ENCODE peak calls at places on chromosomes 4 and X, in eight cellular contexts. O, A, M, E, Y, C, T and P are unnamed samples.

GRCh38 chr4:118206627-118207026 is 146.2 kb downstream of the PRSS12 start:
- DNase-seq in E (no peak), O (no peak), T (no peak), Y (no peak), A (no peak), C (no peak), M (no peak), P (no peak)

GRCh38 chr4:183468210-183469095 is 24.0 kb downstream of the CDKN2AIP start:
- DNase-seq in O (peak; percentile 46), C (no peak), A (no peak), Y (peak; percentile 34), M (no peak), E (no peak), T (no peak), P (no peak)

GRCh38 chrX:15973299-15973698 is 118.7 kb upstream of the AP1S2 start:
- DNase-seq in A (peak; percentile 9), M (peak; percentile 12), Y (peak; percentile 39), T (no peak), O (peak; percentile 33), C (no peak), E (no peak), P (peak; percentile 28)

GRCh38 chr4:185358514-185359433 is 37.0 kb downstream of the LRP2BP start:
- DNase-seq in C (no peak), M (no peak), A (no peak), E (no peak), T (no peak), Y (peak; percentile 51), O (peak; percentile 71), P (no peak)

GRCh38 chr4:72432282-72432681 is 136.7 kb downstream of the ADAMTS3 start:
- DNase-seq in T (no peak), O (no peak), E (no peak), C (no peak), M (no peak), Y (no peak), A (no peak), P (no peak)

GRCh38 chr4:107818301-107818910 is 6.3 kb upstream of the SGMS2 start:
- DNase-seq in T (no peak), Y (no peak), O (no peak), E (no peak), M (no peak), A (no peak), C (peak; percentile 25), P (no peak)

GRCh38 chrX:24703185-24703494 is 9.4 kb downstream of the POLA1 start:
- DNase-seq in M (no peak), E (no peak), O (no peak), A (no peak), Y (no peak), C (no peak), T (no peak), P (no peak)

GRCh38 chr4:168273838-168274237 is 44.7 kb downstream of the DDX60 start:
- DNase-seq in E (no peak), C (no peak), M (no peak), A (no peak), T (no peak), O (no peak), Y (no peak), P (no peak)

GRCh38 chr4:120155287-120155686 is 88.6 kb upstream of the MAD2L1 start:
- DNase-seq in E (no peak), A (no peak), Y (peak; percentile 9), C (no peak), T (no peak), M (no peak), O (no peak), P (no peak)

GRCh38 chr4:2290974-2291704 is 29.2 kb upstream of the MXD4 start:
- DNase-seq in T (peak; percentile 54), A (peak; percentile 89), E (no peak), C (no peak), M (peak; percentile 37), Y (no peak), O (no peak), P (no peak)

GRCh38 chr4:42265782-42266602 is 113.5 kb upstream of the BEND4 start:
- DNase-seq in Y (no peak), E (no peak), M (no peak), T (no peak), O (no peak), C (no peak), A (no peak), P (no peak)

GRCh38 chr4:106893395-106893881 is 142.7 kb downstream of the DKK2 start:
- DNase-seq in Y (no peak), E (no peak), C (no peak), M (no peak), A (no peak), T (no peak), O (no peak), P (no peak)

GRCh38 chrX:74804574-74804973 is 120.7 kb downstream of the NEXMIF start:
- DNase-seq in A (no peak), M (no peak), O (no peak), E (no peak), C (no peak), T (no peak), Y (no peak), P (no peak)

GRCh38 chr4:91025240-91026173 is 898.3 kb downstream of the CCSER1 start:
- DNase-seq in T (no peak), O (no peak), M (no peak), A (no peak), Y (no peak), C (no peak), E (no peak), P (no peak)

GRCh38 chrX:136143714-136144113 is 3.6 kb upstream of the FHL1 start:
- DNase-seq in A (peak; percentile 23), M (no peak), E (no peak), O (no peak), C (no peak), T (no peak), Y (no peak), P (no peak)

GRCh38 chr4:183797041-183797444 is 108.1 kb upstream of the STOX2 start:
- DNase-seq in A (no peak), T (no peak), O (peak; percentile 50), M (no peak), C (peak; percentile 89), E (no peak), Y (no peak), P (no peak)

GRCh38 chrX:141733371-141733770 is 34.8 kb upstream of the SPANXD start:
- DNase-seq in M (no peak), A (no peak), E (no peak), O (no peak), C (no peak), T (no peak), Y (peak; percentile 81), P (no peak)

GRCh38 chr4:102625232-102625930 is 124.2 kb downstream of the NFKB1 start:
- DNase-seq in A (peak; percentile 75), M (peak; percentile 30), T (no peak), Y (peak; percentile 73), C (no peak), E (no peak), O (peak; percentile 37), P (no peak)

GRCh38 chrX:95040104-95040503 is 1366.1 kb downstream of the FAM133A start:
- DNase-seq in T (no peak), E (no peak), O (no peak), M (no peak), A (no peak), Y (no peak), C (no peak), P (no peak)

GRCh38 chr4:6918345-6918744 is 8.7 kb downstream of the TBC1D14 start:
- DNase-seq in C (no peak), T (no peak), O (no peak), E (no peak), Y (no peak), M (no peak), A (no peak), P (no peak)

GRCh38 chr4:6917445-6918241 is 8.0 kb downstream of the TBC1D14 start:
- DNase-seq in O (peak; percentile 84), A (no peak), C (peak; percentile 97), Y (peak; percentile 26), T (peak; percentile 91), M (peak; percentile 56), E (no peak), P (no peak)

GRCh38 chr4:6915041-6916005 is 5.7 kb downstream of the TBC1D14 start:
- DNase-seq in M (no peak), Y (no peak), T (no peak), E (no peak), A (no peak), C (no peak), O (no peak), P (no peak)

GRCh38 chr4:6916069-6916586 is 6.5 kb downstream of the TBC1D14 start:
- DNase-seq in A (no peak), C (no peak), O (no peak), M (no peak), E (no peak), T (no peak), Y (no peak), P (no peak)

GRCh38 chr4:6916587-6917444 is 7.2 kb downstream of the TBC1D14 start:
- DNase-seq in Y (no peak), T (peak; percentile 77), M (no peak), A (no peak), C (no peak), E (peak; percentile 26), O (peak; percentile 31), P (peak; percentile 58)
- H3K4me1 ChIP-seq in Y (no peaks in the 10 kb centered on the region), T (peaks cover 17% of the 10 kb centered on the region), M (peaks cover 26% of the 10 kb centered on the region), A (no peaks in the 10 kb centered on the region), C (peaks cover 26% of the 10 kb centered on the region), E (peaks cover 9% of the 10 kb centered on the region), O (peaks cover 37% of the 10 kb centered on the region), P (peaks cover 44% of the 10 kb centered on the region)

GRCh38 chr4:144572660-144573059 is 73.3 kb upstream of the HHIP start:
- DNase-seq in T (no peak), C (no peak), A (no peak), O (peak; percentile 16), Y (no peak), M (no peak), E (no peak), P (no peak)
- TF ChIP-seq CTCF in T (no peak), C (no peak), A (no peak), O (no peak), Y (no peak), M (peak; percentile 23), E (no peak), P (no peak)

GRCh38 chr4:77865259-77865658 is 2.6 kb downstream of the MRPL1 start:
- DNase-seq in O (no peak), T (no peak), M (no peak), A (no peak), Y (no peak), C (no peak), E (no peak), P (no peak)
- H3K4me1 ChIP-seq in O (peaks cover 4% of the 10 kb centered on the region), T (no peaks in the 10 kb centered on the region), M (no peaks in the 10 kb centered on the region), A (peaks cover 38% of the 10 kb centered on the region), Y (peaks cover 5% of the 10 kb centered on the region), C (no peaks in the 10 kb centered on the region), E (peaks cover 13% of the 10 kb centered on the region), P (no peaks in the 10 kb centered on the region)

GRCh38 chr4:127975121-127975770 is 10.0 kb downstream of the ABHD18 start:
- DNase-seq in M (no peak), C (no peak), E (no peak), Y (peak; percentile 78), A (no peak), T (no peak), O (peak; percentile 77), P (no peak)

GRCh38 chr4:127982445-127982844 is 17.2 kb downstream of the ABHD18 start:
- DNase-seq in E (no peak), A (no peak), M (no peak), Y (no peak), O (no peak), T (no peak), C (no peak), P (no peak)

DNA sequence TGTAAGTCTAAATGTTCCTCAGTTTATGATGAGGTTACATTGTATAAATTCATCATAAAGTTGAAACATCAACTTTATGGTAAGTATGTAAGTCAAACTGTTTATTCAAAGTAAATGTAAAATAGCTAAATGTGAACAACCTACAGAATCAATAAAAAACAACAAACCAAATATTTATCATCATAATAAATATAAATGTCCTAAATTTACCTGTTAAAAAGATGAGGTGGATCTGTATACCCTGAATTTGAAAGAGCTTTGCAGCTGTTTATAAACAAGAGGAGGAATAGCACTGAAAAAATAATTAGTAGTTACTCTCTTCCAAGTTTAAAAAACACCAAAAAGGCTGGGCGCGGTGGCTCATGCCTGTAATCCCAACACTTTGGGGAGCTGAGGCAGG is 13.7 kb downstream of the ABHD18 start:
- DNase-seq in O (no peak), E (no peak), A (no peak), M (no peak), T (no peak), Y (no peak), C (no peak), P (no peak)
- TF ChIP-seq CTCF in O (no peak), E (no peak), A (no peak), M (no peak), T (no peak), Y (no peak), C (no peak), P (no peak)